ENCODE peak calls at places on chromosomes 16 and 17, in five cellular contexts. T, X, U, D and K are unnamed samples.

GRCh38 chr17:63998721-63999679 is 849 bp downstream of the PRR29 start:
- DNase-seq in T (no peak), X (peak; percentile 63), U (no peak), D (no peak), K (no peak)

GRCh38 chr17:35789044-35789443 is 6.4 kb downstream of the MMP28 start:
- DNase-seq in T (no peak), X (no peak), U (no peak), D (no peak), K (no peak)

GRCh38 chr16:29815032-29815721 is 775 bp upstream of the PAGR1 start:
- DNase-seq in T (peak; percentile 56), X (peak; percentile 76), U (no peak), D (peak; percentile 40), K (no peak)

GRCh38 chr16:11310997-11311561 is 29.9 kb upstream of the PRM1 start:
- DNase-seq in T (no peak), X (no peak), U (no peak), D (peak; percentile 18), K (no peak)

GRCh38 chr17:43465049-43465448 is 18.7 kb upstream of the DHX8 start:
- DNase-seq in T (no peak), X (no peak), U (no peak), D (no peak), K (no peak)

GRCh38 chr17:45908935-45909334 is 14.6 kb downstream of the MAPT start:
- DNase-seq in T (no peak), X (no peak), U (no peak), D (no peak), K (no peak)

GRCh38 chr16:19555938-19556778 is 655 bp downstream of the VPS35L start:
- DNase-seq in T (peak; percentile 3), X (peak; percentile 60), U (peak; percentile 41), D (peak; percentile 53), K (peak; percentile 7)

GRCh38 chr17:28405632-28406477 is at the start of gene SLC46A1:
- DNase-seq in T (peak; percentile 19), X (peak; percentile 87), U (peak; percentile 76), D (peak; percentile 49), K (no peak)

GRCh38 chr16:66287416-66287815 is 79.1 kb upstream of the CDH5 start:
- DNase-seq in T (no peak), X (peak; percentile 23), U (no peak), D (no peak), K (no peak)

GRCh38 chr16:17289671-17290070 is 181.1 kb downstream of the XYLT1 start:
- DNase-seq in T (no peak), X (no peak), U (no peak), D (no peak), K (no peak)

GRCh38 chr17:48051706-48052486 is 3.7 kb downstream of the NFE2L1 start:
- DNase-seq in T (no peak), X (no peak), U (no peak), D (no peak), K (peak; percentile 92)

GRCh38 chr16:16021988-16022682 is 72.7 kb downstream of the ABCC1 start:
- DNase-seq in T (no peak), X (no peak), U (peak; percentile 98), D (no peak), K (peak; percentile 96)

GRCh38 chr16:7086842-7087616 is 245.6 kb upstream of the RBFOX1 start:
- DNase-seq in T (no peak), X (no peak), U (no peak), D (peak; percentile 4), K (peak; percentile 31)

GRCh38 chr16:66270333-66270927 is 96.1 kb upstream of the CDH5 start:
- DNase-seq in T (peak; percentile 55), X (peak; percentile 95), U (peak; percentile 85), D (peak; percentile 89), K (peak; percentile 60)

GRCh38 chr17:81257533-81257932 is 18.4 kb downstream of the NDUFAF8 start:
- DNase-seq in T (no peak), X (no peak), U (no peak), D (no peak), K (no peak)

GRCh38 chr17:64084086-64084939 is 45.6 kb downstream of the ERN1 start:
- DNase-seq in T (no peak), X (no peak), U (no peak), D (no peak), K (no peak)